ENCODE peak calls at places on chromosomes 2 and 18, in eight cellular contexts. V is psoas muscle; M is CD8-positive, alpha-beta T cell; B is Caco-2; O is stomach; T is heart left ventricle; J is adrenal gland; L is dorsolateral prefrontal cortex. H is an unnamed sample. For H3K27me3, the result is how much of the 10 kb centered on the place peaks cover.

GRCh38 chr2:186995092-186995491 is 146.1 kb upstream of the ZSWIM2 start:
- DNase-seq in V (no peak), M (no peak), B (no peak), O (no peak), T (no peak), J (no peak), L (no peak), H (no peak)

GRCh38 chr2:227932001-227932400 is 60.6 kb downstream of the DAW1 start:
- DNase-seq in V (no peak), M (no peak), B (no peak), O (no peak), T (no peak), J (no peak), L (no peak), H (no peak)

GRCh38 chr18:62737474-62737873 is 22.1 kb downstream of the PHLPP1 start:
- DNase-seq in V (no peak), M (no peak), B (no peak), O (no peak), T (no peak), J (no peak), L (no peak), H (no peak)

GRCh38 chr18:69612242-69612641 is 211.6 kb downstream of the DOK6 start:
- DNase-seq in V (no peak), M (no peak), B (no peak), O (no peak), T (no peak), J (no peak), L (no peak), H (no peak)

GRCh38 chr2:101369100-101369499 is 18.2 kb downstream of the CREG2 start:
- DNase-seq in V (no peak), M (no peak), B (no peak), O (no peak), T (no peak), J (no peak), L (no peak), H (no peak)

GRCh38 chr18:3494245-3494526 is 44.2 kb downstream of the TGIF1 start:
- DNase-seq in V (no peak), M (no peak), B (no peak), O (no peak), T (no peak), J (no peak), L (no peak), H (no peak)

GRCh38 chr2:61006486-61007105 is 10.9 kb upstream of the PEX13 start:
- DNase-seq in V (no peak), M (no peak), B (no peak), O (no peak), T (no peak), J (no peak), L (no peak), H (no peak)

GRCh38 chr18:6920099-6920955 is 190.8 kb downstream of the ARHGAP28 start:
- DNase-seq in V (peak), M (no peak), B (peak), O (peak), T (no peak), J (peak), L (no peak), H (no peak)

GRCh38 chr2:134375935-134376334 is 122.1 kb downstream of the MGAT5 start:
- DNase-seq in V (no peak), M (no peak), B (peak), O (no peak), T (no peak), J (peak), L (peak), H (no peak)

GRCh38 chr2:58893645-58894336 is 652.7 kb upstream of the FANCL start:
- DNase-seq in V (no peak), M (no peak), B (no peak), O (no peak), T (no peak), J (no peak), L (peak), H (no peak)

GRCh38 chr18:51032193-51032592 is 2.2 kb downstream of the SMAD4 start:
- DNase-seq in V (no peak), M (no peak), B (no peak), O (no peak), T (no peak), J (no peak), L (no peak), H (no peak)

GRCh38 chr2:203019142-203019541 is 4.5 kb downstream of the NBEAL1 start:
- DNase-seq in V (no peak), M (no peak), B (no peak), O (no peak), T (no peak), J (no peak), L (no peak), H (no peak)

GRCh38 chr2:70921839-70922590 is 13.7 kb upstream of the ATP6V1B1 start:
- DNase-seq in V (no peak), M (no peak), B (no peak), O (peak), T (no peak), J (peak), L (no peak), H (no peak)

GRCh38 chr2:16394986-16395550 is 270.6 kb downstream of the CYRIA start:
- DNase-seq in V (no peak), M (no peak), B (no peak), O (no peak), T (no peak), J (no peak), L (no peak), H (no peak)

GRCh38 chr2:16396171-16396570 is 269.5 kb downstream of the CYRIA start:
- DNase-seq in V (no peak), M (no peak), B (no peak), O (no peak), T (no peak), J (no peak), L (no peak), H (no peak)

GRCh38 chr2:16394072-16394985 is 271.3 kb downstream of the CYRIA start:
- DNase-seq in V (no peak), M (no peak), B (peak), O (no peak), T (no peak), J (no peak), L (peak), H (no peak)

GRCh38 chr2:16396986-16397385 is 268.6 kb downstream of the CYRIA start:
- DNase-seq in V (no peak), M (no peak), B (no peak), O (no peak), T (no peak), J (no peak), L (no peak), H (no peak)

DNA sequence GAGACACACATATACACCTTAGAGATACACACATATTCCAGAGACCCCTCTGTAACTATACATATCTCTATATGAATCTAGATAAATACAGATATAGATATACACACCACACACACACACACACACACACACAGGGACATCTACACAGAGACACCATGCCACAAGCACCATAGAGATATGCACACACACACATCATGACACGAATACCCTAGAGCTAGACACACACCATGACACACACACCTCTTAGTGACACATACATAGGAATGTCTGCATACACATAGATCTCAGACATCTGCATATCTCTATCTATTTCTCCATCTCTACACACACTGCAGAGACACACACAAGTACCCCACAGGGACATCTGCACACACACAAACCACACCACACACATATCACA is 270.0 kb downstream of the CYRIA start:
- DNase-seq in V (no peak), M (no peak), B (no peak), O (no peak), T (no peak), J (no peak), L (no peak), H (no peak)
- H3K27me3 ChIP-seq in V (under half), M (under half), B (under half), O (under half), T (under half), J (under half), L (under half), H (under half)

DNA sequence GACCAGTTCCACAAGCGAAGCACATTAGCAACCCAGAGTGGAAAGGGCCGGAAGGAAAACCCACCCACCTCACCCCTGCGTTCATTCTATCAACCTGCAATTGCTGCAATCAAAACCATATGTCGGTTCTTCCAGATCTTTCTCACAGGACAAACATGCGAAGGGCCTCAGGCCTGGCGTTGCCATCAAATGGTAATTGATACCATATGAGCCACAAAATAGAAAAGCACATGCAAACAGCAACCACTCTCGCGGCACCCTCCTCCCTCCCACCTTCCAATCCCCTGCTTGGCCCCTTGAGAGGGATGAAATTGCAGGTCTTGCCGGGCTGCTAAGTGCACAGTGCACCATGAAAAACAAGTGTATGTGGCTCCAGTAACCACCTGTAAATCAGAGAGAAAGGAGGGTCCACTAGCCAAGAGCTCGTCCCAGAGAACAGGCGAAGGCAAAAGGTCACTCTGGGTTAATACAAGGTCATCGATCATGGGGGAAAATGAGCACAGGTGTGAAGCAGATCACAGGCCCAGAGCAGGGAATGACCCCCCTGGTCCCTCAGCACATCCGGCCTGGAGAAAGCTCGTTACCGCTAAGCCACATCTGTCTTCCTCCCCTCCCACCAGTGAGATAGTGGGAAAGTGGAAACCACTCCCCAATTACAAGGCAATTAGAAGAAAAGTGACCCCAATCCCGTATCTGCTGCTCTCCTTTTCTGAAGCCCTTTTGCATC is 287.4 kb downstream of the TCF4 start:
- DNase-seq in V (peak), M (no peak), B (no peak), O (no peak), T (no peak), J (no peak), L (no peak), H (no peak)
- H3K4me3 ChIP-seq in V (peak), M (no peak), B (no peak), O (no peak), T (no peak), J (no peak), L (peak), H (no peak)

GRCh38 chr2:159785195-159785594 is 12.8 kb downstream of the CD302 start:
- DNase-seq in V (no peak), M (no peak), B (no peak), O (no peak), T (no peak), J (no peak), L (no peak), H (no peak)
- H3K27me3 ChIP-seq in V (under half), M (under half), B (under half), O (under half), T (under half), J (under half), L (under half), H (under half)

DNA sequence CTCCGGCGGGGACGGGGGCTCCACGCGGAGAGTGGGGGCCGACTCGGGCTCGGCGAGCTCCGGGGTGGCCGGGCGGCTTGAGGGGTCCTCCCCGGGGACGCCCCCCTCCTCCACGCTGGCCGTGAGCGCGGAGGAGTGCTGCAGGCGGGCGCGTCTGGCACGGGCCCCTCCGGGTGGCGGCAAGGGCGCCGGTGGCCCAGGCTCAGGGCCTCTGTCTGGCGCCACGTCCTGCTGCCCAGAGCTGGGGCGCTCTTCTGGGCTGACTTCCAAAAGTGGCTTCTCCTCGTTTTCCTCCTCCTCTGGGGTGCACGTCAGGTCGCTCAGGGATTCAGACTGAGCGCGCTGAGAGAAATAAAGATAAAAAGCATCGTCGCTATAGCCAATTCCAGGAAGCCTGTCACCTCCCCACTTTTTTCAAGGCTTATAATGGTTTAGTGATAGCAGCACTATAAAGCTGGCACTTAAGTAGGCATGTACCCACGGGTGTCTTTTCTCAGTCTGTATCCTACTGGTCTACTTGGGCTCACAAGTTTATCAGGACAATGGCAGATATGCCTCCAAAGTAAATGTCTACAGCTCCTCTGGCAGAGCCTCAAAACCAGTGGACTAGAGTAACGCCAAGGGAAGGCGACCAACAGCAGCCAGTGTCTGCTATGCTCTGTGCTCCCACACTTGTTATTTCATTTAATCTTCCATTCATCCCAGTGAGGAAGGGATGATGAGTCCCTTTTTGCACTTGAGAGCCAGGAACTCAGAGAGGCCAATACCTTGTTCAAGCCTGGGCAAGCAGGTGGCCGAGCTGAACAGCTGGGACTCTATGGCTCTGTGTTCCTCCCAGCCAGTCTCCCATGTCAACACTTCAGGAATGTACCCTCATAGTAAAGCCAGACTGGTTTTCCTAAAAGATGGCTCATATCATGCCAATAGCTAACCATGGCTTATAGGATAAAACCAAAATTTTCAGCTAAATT is 92.5 kb upstream of the MGAT4A start:
- DNase-seq in V (no peak), M (no peak), B (no peak), O (no peak), T (peak), J (no peak), L (no peak), H (peak)
- H3K4me3 ChIP-seq in V (peak), M (peak), B (no peak), O (peak), T (peak), J (no peak), L (peak), H (peak)

DNA sequence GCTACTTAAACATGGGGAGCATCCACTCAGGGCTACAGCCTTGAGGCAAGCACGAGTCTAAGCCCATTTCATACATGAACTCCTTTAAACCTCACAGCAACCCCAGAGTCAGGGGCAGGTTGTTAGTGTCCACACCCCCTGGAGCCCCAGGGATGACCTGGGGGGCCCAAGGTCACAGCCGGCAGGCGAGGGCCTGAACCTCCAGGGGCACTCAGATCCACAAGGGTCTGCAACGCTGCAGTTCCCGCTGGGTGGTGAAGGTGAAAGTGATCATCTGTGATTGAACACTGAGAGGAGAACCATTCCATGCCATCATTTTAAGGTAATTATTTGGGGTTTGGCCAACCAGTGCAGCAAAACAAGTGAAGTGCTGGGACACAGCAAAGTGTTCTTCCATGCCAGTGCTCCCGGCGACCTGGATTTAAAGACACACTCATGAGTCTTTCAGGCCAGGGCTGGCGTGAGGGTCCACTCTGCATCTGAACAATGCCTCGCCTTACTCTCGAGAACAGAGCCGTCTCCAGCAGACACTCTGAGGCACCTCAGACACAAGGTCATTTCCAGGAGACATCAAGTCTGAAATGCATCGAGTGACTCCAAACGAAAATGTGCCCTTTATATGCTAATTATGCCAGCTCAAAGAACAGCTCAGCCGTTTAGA is 61.6 kb upstream of the SNTG2 start:
- DNase-seq in V (no peak), M (no peak), B (no peak), O (no peak), T (no peak), J (no peak), L (no peak), H (no peak)
- H3K27me3 ChIP-seq in V (under half), M (under half), B (under half), O (under half), T (under half), J (under half), L (under half), H (under half)

H was measured in spleen.